ENCODE peak calls at places on chromosomes 2 and 18, in nine cellular contexts. O is neural progenitor cell, A is fibroblast of lung, L is cardiac muscle cell, C is GM23338, N is body of pancreas, U is endothelial cell, D is glutamatergic neuron, K is left ventricle myocardium inferior. F is an unnamed sample.

GRCh38 chr2:80256396-80257167 is 48.0 kb downstream of the LRRTM1 start:
- DNase-seq in N (no peak), A (peak), L (peak), K (no peak), O (peak), C (peak), D (no peak), U (peak), F (no peak)

GRCh38 chr2:46798041-46798440 is 117.6 kb downstream of the MCFD2 start:
- DNase-seq in C (no peak), K (no peak), L (no peak), A (no peak), N (no peak), O (no peak), U (no peak), D (no peak), F (no peak)

GRCh38 chr2:25387479-25388449 is 46.0 kb upstream of the DNMT3A start:
- DNase-seq in D (no peak), U (no peak), L (no peak), N (no peak), O (no peak), K (no peak), A (no peak), C (no peak), F (no peak)

GRCh38 chr2:203934006-203934632 is 2.4 kb upstream of the ICOS start:
- DNase-seq in C (no peak), K (no peak), N (no peak), D (no peak), L (no peak), U (no peak), A (no peak), O (no peak), F (no peak)

GRCh38 chr2:88452980-88453582 is 588 bp upstream of the FOXI3 start:
- DNase-seq in O (peak), K (no peak), N (no peak), C (peak), D (no peak), A (peak), U (peak), L (peak), F (no peak)

GRCh38 chr2:27003003-27003402 is 29.8 kb upstream of the TMEM214 start:
- DNase-seq in C (no peak), D (no peak), A (peak), U (no peak), O (no peak), K (no peak), L (no peak), N (no peak), F (no peak)

GRCh38 chr2:109298851-109299250 is 169.8 kb downstream of the SH3RF3 start:
- DNase-seq in N (no peak), C (no peak), A (no peak), L (no peak), K (no peak), U (no peak), O (no peak), D (no peak), F (no peak)

GRCh38 chr2:120134263-120134662 is 88.9 kb downstream of the TMEM185B start:
- DNase-seq in K (no peak), N (no peak), A (peak), D (no peak), L (no peak), C (peak), U (no peak), O (no peak), F (peak)

GRCh38 chr2:25623361-25623760 is 50.0 kb downstream of the DTNB start:
- DNase-seq in K (no peak), C (no peak), O (no peak), L (no peak), D (no peak), N (no peak), A (no peak), U (no peak), F (no peak)

GRCh38 chr2:24280161-24280560 is 80.2 kb downstream of the ITSN2 start:
- DNase-seq in K (no peak), O (no peak), N (no peak), C (no peak), L (no peak), D (no peak), U (no peak), A (no peak), F (no peak)

GRCh38 chr2:199364153-199364552 is 93.6 kb downstream of the SATB2 start:
- DNase-seq in A (no peak), D (no peak), O (no peak), U (no peak), N (no peak), L (no peak), C (no peak), K (no peak), F (no peak)

GRCh38 chr2:149084924-149085795 is 46.7 kb downstream of the LYPD6B start:
- DNase-seq in U (no peak), L (no peak), D (no peak), N (no peak), A (no peak), C (no peak), K (no peak), O (no peak), F (no peak)

GRCh38 chr2:209719034-209719433 is 52.6 kb upstream of the UNC80 start:
- DNase-seq in O (no peak), N (no peak), L (no peak), A (no peak), U (no peak), C (no peak), D (no peak), K (no peak), F (no peak)

GRCh38 chr2:239343946-239344856 is 56.6 kb downstream of the HDAC4 start:
- DNase-seq in L (no peak), U (no peak), A (peak), O (no peak), K (no peak), D (no peak), N (no peak), C (no peak), F (no peak)

GRCh38 chr2:98376996-98377395 is 30.7 kb downstream of the CNGA3 start:
- DNase-seq in L (no peak), D (no peak), K (no peak), U (no peak), O (no peak), C (no peak), N (no peak), A (peak), F (no peak)

GRCh38 chr2:64654063-64654811 is 524 bp upstream of the SERTAD2 start:
- DNase-seq in N (peak), D (no peak), K (peak), C (peak), U (peak), A (peak), L (peak), O (peak), F (peak)

GRCh38 chr18:51398104-51398503 is 200.6 kb upstream of the MEX3C start:
- DNase-seq in L (no peak), A (no peak), C (no peak), D (no peak), K (no peak), O (no peak), U (no peak), N (no peak), F (no peak)

GRCh38 chr2:176114120-176114929 is 2.3 kb upstream of the HOXD10 start:
- DNase-seq in A (no peak), U (no peak), N (no peak), C (no peak), O (no peak), D (no peak), K (no peak), L (no peak), F (no peak)

GRCh38 chr18:5103286-5103685 is 93.8 kb downstream of the AKAIN1 start:
- DNase-seq in N (no peak), K (no peak), C (peak), O (peak), U (no peak), A (no peak), L (no peak), D (no peak), F (no peak)

GRCh38 chr2:84704505-84705244 is 176.2 kb downstream of the TRABD2A start:
- DNase-seq in N (no peak), A (no peak), U (no peak), L (no peak), K (no peak), D (no peak), C (no peak), O (no peak), F (no peak)

GRCh38 chr2:38260469-38260868 is 116.6 kb downstream of the ATL2 start:
- DNase-seq in C (no peak), L (no peak), K (no peak), D (no peak), O (no peak), U (no peak), A (no peak), N (no peak), F (no peak)

GRCh38 chr2:181685150-181685688 is 4.9 kb upstream of the NEUROD1 start:
- DNase-seq in L (peak), O (peak), K (no peak), D (no peak), N (no peak), C (peak), U (peak), A (peak), F (peak)

GRCh38 chr18:9992988-9993845 is 79.4 kb downstream of the VAPA start:
- DNase-seq in N (no peak), K (no peak), A (no peak), U (no peak), D (no peak), O (no peak), L (no peak), C (no peak), F (no peak)

GRCh38 chr2:180061085-180061484 is 54.0 kb upstream of the CWC22 start:
- DNase-seq in N (no peak), C (no peak), K (no peak), D (no peak), A (no peak), L (no peak), U (no peak), O (no peak), F (no peak)

GRCh38 chr2:13996527-13996926 is 636.0 kb upstream of the LRATD1 start:
- DNase-seq in C (no peak), A (peak), D (no peak), L (no peak), N (no peak), U (no peak), K (no peak), O (no peak), F (no peak)

GRCh38 chr2:147937744-147938349 is 82.7 kb downstream of the ORC4 start:
- DNase-seq in A (peak), N (no peak), K (no peak), O (peak), L (peak), C (peak), U (no peak), D (no peak), F (no peak)

GRCh38 chr2:151976945-151977353 is 121.9 kb downstream of the CACNB4 start:
- DNase-seq in L (no peak), K (no peak), C (no peak), A (no peak), D (no peak), O (no peak), N (no peak), U (no peak), F (no peak)

GRCh38 chr2:97699765-97700444 is 13.5 kb upstream of the ZAP70 start:
- DNase-seq in O (peak), A (peak), D (peak), K (peak), L (peak), N (peak), U (peak), C (peak), F (peak)

GRCh38 chr2:233593201-233593600 is 24.2 kb upstream of the UGT1A8 start:
- DNase-seq in L (no peak), N (no peak), O (no peak), C (no peak), A (peak), U (no peak), K (no peak), D (no peak), F (no peak)

GRCh38 chr2:208359632-208359986 is 47.0 kb upstream of the PTH2R start:
- DNase-seq in C (peak), U (no peak), O (no peak), L (no peak), K (no peak), A (no peak), D (no peak), N (no peak), F (no peak)

GRCh38 chr2:129767987-129768386 is 211.5 kb upstream of the RAB6C start:
- DNase-seq in D (no peak), C (no peak), U (no peak), A (no peak), N (no peak), L (no peak), K (no peak), O (no peak), F (no peak)

GRCh38 chr18:65017372-65017760 is 733.4 kb upstream of the CDH7 start:
- DNase-seq in A (no peak), L (no peak), N (no peak), K (no peak), D (no peak), U (no peak), O (no peak), C (no peak), F (no peak)

GRCh38 chr2:105235388-105236059 is 6.0 kb upstream of the GPR45 start:
- DNase-seq in C (peak), O (peak), D (peak), N (peak), U (peak), L (peak), A (peak), K (peak), F (peak)

GRCh38 chr2:109611467-109612095 is 2.2 kb downstream of the SEPTIN10 start:
- DNase-seq in O (no peak), L (no peak), N (no peak), D (no peak), U (no peak), C (no peak), A (peak), K (no peak), F (no peak)

GRCh38 chr2:147843421-147843863 is 1.4 kb upstream of the ACVR2A start:
- DNase-seq in C (no peak), L (no peak), N (no peak), A (no peak), U (no peak), D (no peak), O (no peak), K (no peak), F (no peak)

GRCh38 chr2:83650897-83651296 is 808.2 kb downstream of the SUCLG1 start:
- DNase-seq in O (no peak), A (peak), U (no peak), K (no peak), D (no peak), N (no peak), L (no peak), C (no peak), F (no peak)

GRCh38 chr2:48209214-48209885 is 303.1 kb upstream of the FBXO11 start:
- DNase-seq in A (peak), U (no peak), N (no peak), L (no peak), D (no peak), C (no peak), K (no peak), O (no peak), F (no peak)

GRCh38 chr2:96553176-96553956 is 16.8 kb downstream of the ARID5A start:
- DNase-seq in D (no peak), A (no peak), K (no peak), C (no peak), N (no peak), O (no peak), U (no peak), L (no peak), F (no peak)

GRCh38 chr18:25039781-25040180 is 312.2 kb downstream of the ZNF521 start:
- DNase-seq in A (no peak), U (no peak), C (no peak), O (no peak), N (no peak), K (no peak), D (no peak), L (no peak), F (no peak)

DNA sequence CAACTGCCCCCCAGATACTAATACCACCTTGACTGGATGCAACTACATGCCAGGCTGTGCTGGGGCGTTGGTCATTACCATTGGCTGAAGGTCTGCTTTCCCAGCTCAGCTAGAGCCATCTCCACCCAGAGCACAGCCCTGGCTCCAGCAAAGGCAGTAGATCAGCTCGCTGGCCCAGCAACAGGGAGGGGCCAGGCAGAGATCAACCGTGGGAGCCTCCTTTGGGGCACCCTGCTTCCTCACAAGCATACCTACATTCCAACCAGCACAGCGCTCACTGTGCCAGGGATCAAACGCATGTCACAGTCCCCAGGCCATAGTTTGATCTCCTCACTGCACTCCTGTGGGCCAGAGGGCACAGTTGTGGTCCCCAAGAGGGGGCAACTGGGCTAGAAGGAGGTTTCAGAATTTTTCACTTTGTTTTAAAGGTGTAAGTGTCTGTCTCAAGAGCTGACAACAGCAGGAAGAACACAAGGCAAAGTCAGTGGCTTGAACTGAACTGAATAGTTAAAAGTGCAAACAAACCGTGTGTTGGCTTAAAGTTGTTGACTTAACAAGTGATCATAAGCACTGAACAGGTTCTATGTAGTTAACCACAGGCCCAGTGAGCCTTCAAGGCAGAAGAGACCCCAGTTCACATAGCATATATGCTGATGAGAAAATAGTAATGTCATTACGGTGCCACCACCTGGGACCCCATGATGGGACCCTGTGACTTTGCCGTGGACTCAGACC is 70.1 kb upstream of the BZW1 start:
- DNase-seq in L (no peak), A (no peak), U (no peak), O (peak), K (no peak), D (no peak), C (peak), N (no peak), F (peak)
- TF ChIP-seq CTCF in L (no peak), A (no peak), U (no peak), O (no peak), K (no peak), D (no peak), C (no peak), N (no peak), F (no peak)

DNA sequence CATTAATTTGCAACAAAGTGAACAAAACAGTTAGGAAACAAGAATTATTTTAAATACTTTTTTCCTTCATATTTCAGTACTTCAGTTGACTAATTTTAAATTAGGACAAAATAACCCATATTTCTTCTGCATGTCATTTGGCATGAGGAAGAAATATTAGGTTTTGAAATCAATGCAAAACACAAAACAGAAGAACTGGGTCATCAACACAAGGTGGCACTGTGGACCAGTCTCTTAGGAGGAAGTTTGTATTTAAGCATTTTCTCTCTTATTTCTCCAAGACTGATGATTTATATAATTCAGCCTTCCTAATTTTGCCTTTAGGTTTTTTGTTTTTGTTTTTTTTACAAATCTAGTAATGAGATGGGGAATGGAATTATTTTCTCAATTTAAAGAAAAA is 352.8 kb upstream of the KCNH7 start:
- DNase-seq in L (peak), C (peak), N (peak), U (peak), D (peak), O (peak), A (peak), K (no peak), F (peak)
- TF ChIP-seq CTCF in L (peak), C (peak), N (peak), U (peak), D (peak), O (peak), A (peak), K (peak), F (peak)

DNA sequence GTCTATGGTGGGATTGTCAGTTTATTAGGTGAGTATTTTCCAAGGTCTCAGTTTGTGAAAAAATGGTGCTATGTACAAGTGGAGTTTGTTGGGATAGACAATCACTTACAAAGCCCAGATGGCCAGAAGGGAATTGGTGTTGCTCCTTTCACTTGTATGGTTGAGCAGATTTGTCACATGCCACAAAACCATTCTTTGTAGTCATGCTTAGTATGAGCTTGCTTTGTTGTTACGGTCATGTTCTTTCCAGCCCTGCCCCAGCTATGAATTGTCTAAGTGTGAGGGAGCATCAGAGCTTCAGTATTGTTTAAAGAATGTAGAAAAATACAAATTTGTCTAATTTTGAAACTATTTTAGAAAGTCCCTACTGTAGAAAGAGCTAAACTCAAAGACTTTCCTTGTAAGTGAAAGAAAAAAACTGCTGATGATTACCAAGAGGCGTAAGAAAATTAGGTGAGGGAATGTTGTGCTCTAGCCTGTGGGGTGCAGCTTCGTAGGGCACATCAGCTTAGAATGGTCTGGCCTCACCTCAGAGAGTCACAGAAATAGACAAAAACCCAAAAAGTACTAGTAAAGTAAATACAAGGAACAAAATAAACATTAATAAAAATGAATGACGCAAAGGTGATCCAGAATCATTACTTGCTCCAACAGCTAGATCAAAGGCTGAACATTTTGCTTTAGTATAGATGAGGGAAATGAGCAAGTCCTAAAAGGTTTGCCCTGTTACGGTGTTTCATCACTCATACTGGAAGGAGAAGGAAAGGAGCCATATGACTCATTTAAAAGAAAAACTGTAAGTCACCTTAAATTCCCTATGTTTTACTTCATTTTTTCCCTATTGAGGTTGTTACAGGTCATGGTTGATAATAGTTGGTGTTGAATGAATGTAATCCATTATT is 9.2 kb downstream of the TGIF1 start:
- DNase-seq in D (no peak), K (no peak), A (peak), C (no peak), N (no peak), U (no peak), O (no peak), L (no peak), F (no peak)
- TF ChIP-seq CTCF in D (no peak), K (no peak), A (no peak), C (no peak), N (no peak), U (no peak), O (no peak), L (no peak), F (no peak)

GRCh38 chr2:2291500-2292260 is 39.4 kb downstream of the MYT1L start:
- DNase-seq in C (peak), L (peak), K (peak), U (peak), D (peak), A (no peak), O (peak), N (peak), F (no peak)
- TF ChIP-seq CTCF in C (peak), L (no peak), K (peak), U (peak), D (no peak), A (no peak), O (peak), N (peak), F (no peak)

DNA sequence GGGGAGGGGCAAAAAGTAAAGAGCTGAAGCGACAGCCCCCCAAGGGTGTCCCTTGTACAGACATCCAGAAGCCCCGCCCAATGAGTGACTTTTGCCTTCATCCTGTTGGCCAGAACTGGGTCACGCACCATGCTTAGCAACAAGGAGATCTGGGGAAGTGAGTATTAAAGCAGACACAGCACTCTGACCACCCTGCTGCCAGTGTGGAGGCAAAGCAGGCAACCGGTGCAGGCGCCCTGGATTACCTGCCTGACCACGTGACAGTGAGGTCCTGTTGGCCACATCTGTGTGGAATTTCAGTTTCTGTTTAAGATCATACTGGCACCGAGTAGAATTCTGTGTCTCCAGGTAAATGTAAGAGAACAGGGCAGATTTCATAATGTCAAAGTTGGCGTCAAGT is 21.6 kb upstream of the BIN1 start:
- DNase-seq in D (no peak), K (no peak), N (peak), O (peak), U (no peak), A (no peak), L (peak), C (peak), F (peak)
- TF ChIP-seq CTCF in D (no peak), K (no peak), N (peak), O (no peak), U (no peak), A (no peak), L (no peak), C (no peak), F (no peak)